ENCODE peak calls at places on chromosome 5, in ten cellular contexts. E, M, N, F, G, L, A, K, S and B are unnamed samples. For H3K4me1, the result is how much of the 10 kb centered on the place peaks cover.

GRCh38 chr5:95959964-95960801 is 1.5 kb downstream of the ELL2 start:
- DNase-seq in G (no peak), N (peak), M (no peak), A (no peak), L (peak), E (peak), F (no peak), K (no peak), S (peak), B (no peak)

GRCh38 chr5:112109331-112109993 is 309.6 kb downstream of the EPB41L4A start:
- DNase-seq in A (peak), K (peak), M (peak), E (no peak), S (peak), L (peak), N (peak), G (no peak), F (no peak), B (no peak)

GRCh38 chr5:163459465-163459887 is 426 bp downstream of the NUDCD2 start:
- DNase-seq in K (no peak), L (no peak), A (peak), N (no peak), S (no peak), G (no peak), F (no peak), M (no peak), E (no peak), B (no peak)

GRCh38 chr5:163915481-163915961 is 410.1 kb downstream of the MAT2B start:
- DNase-seq in N (peak), A (peak), G (no peak), F (no peak), L (peak), S (no peak), E (no peak), M (no peak), K (peak), B (no peak)

GRCh38 chr5:60334281-60334713 is 365.7 kb downstream of the DEPDC1B start:
- DNase-seq in E (no peak), N (peak), G (no peak), S (no peak), F (no peak), L (no peak), A (no peak), M (no peak), K (no peak), B (peak)

GRCh38 chr5:135508496-135509005 is 27.2 kb downstream of the NEUROG1 start:
- DNase-seq in M (no peak), A (peak), E (no peak), L (no peak), N (no peak), G (no peak), K (no peak), S (no peak), F (no peak), B (no peak)

GRCh38 chr5:11363779-11364178 is 540.5 kb downstream of the CTNND2 start:
- DNase-seq in N (no peak), K (no peak), G (no peak), E (no peak), S (no peak), L (no peak), F (no peak), A (no peak), M (no peak), B (no peak)

GRCh38 chr5:59608745-59609144 is 284.8 kb downstream of the PDE4D start:
- DNase-seq in L (no peak), A (no peak), E (no peak), G (no peak), S (no peak), M (no peak), N (peak), F (no peak), K (no peak), B (no peak)

GRCh38 chr5:35776757-35777156 is 79.9 kb upstream of the IL7R start:
- DNase-seq in K (no peak), G (no peak), N (peak), M (no peak), L (no peak), F (no peak), S (no peak), A (no peak), E (no peak), B (no peak)

GRCh38 chr5:68478306-68479091 is 262.9 kb downstream of the PIK3R1 start:
- DNase-seq in F (no peak), M (no peak), K (no peak), G (no peak), L (no peak), E (no peak), A (no peak), N (peak), S (no peak), B (no peak)

GRCh38 chr5:68482199-68482598 is 266.6 kb downstream of the PIK3R1 start:
- DNase-seq in A (no peak), K (peak), N (no peak), F (no peak), S (no peak), G (no peak), E (no peak), L (no peak), M (no peak), B (no peak)

GRCh38 chr5:68476854-68477253 is 261.3 kb downstream of the PIK3R1 start:
- DNase-seq in F (no peak), G (no peak), K (peak), M (no peak), N (no peak), S (no peak), L (no peak), E (no peak), A (peak), B (no peak)

GRCh38 chr5:68480385-68480940 is 264.9 kb downstream of the PIK3R1 start:
- DNase-seq in M (no peak), S (no peak), N (no peak), K (peak), E (no peak), F (no peak), G (no peak), L (no peak), A (no peak), B (no peak)

GRCh38 chr5:68479524-68479923 is 264.0 kb downstream of the PIK3R1 start:
- DNase-seq in S (no peak), L (no peak), M (no peak), F (no peak), E (no peak), N (no peak), G (peak), K (no peak), A (no peak), B (no peak)
- H3K27ac ChIP-seq in S (no peak), L (no peak), M (no peak), F (no peak), E (no peak), N (no peak), G (peak), K (no peak), A (no peak), B (peak)

GRCh38 chr5:56850423-56850822 is 35.1 kb downstream of the MAP3K1 start:
- DNase-seq in F (no peak), G (no peak), N (no peak), E (no peak), M (no peak), A (no peak), L (no peak), K (no peak), S (no peak), B (no peak)

GRCh38 chr5:56851258-56851941 is 36.1 kb downstream of the MAP3K1 start:
- DNase-seq in S (no peak), N (peak), E (no peak), M (no peak), K (no peak), F (no peak), A (no peak), G (no peak), L (no peak), B (no peak)

GRCh38 chr5:56852228-56853000 is 37.1 kb downstream of the MAP3K1 start:
- DNase-seq in F (no peak), G (no peak), K (no peak), S (no peak), M (no peak), E (no peak), L (no peak), A (no peak), N (peak), B (no peak)

GRCh38 chr5:56848206-56848605 is 32.9 kb downstream of the MAP3K1 start:
- DNase-seq in S (no peak), L (no peak), K (no peak), E (no peak), G (no peak), A (no peak), N (no peak), M (no peak), F (no peak), B (no peak)

DNA sequence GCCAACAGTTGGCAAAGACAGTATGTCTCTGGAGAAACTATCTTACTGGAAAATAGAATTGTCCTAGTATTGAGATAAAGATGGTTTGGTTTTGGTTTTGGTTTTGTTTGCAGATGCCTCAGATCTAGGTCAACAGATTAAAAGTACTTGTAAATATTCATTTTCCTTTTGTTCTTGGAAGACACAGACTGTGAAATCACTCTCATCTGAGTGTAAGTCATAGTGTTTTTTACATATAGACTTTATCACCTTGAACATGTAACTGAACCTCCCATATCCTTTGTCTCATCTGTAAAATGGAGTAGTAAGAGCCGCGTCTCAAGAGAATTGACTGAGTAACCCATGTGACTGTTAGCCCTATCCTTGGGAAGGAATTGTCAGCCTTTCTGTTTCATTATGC is 34.3 kb downstream of the MAP3K1 start:
- DNase-seq in M (no peak), G (no peak), A (no peak), N (no peak), L (no peak), F (no peak), K (no peak), S (no peak), E (no peak), B (no peak)
- H3K4me1 ChIP-seq in M (under half), G (half or more), A (under half), N (under half), L (half or more), F (under half), K (under half), S (under half), E (half or more), B (under half)

GRCh38 chr5:141969783-141970741 is 1.2 kb downstream of the RNF14 start:
- DNase-seq in M (no peak), F (no peak), L (no peak), G (no peak), N (peak), K (peak), A (peak), S (no peak), E (no peak), B (no peak)
- H3K27ac ChIP-seq in M (peak), F (no peak), L (peak), G (peak), N (peak), K (peak), A (peak), S (peak), E (peak), B (peak)

GRCh38 chr5:1654786-1655495 is 131.2 kb upstream of the LPCAT1 start:
- DNase-seq in A (no peak), N (no peak), K (no peak), L (peak), M (no peak), S (no peak), F (no peak), E (peak), G (peak), B (peak)

GRCh38 chr5:1657161-1657741 is 133.5 kb upstream of the LPCAT1 start:
- DNase-seq in E (peak), A (no peak), G (peak), K (no peak), N (no peak), S (no peak), M (no peak), F (no peak), L (peak), B (peak)

GRCh38 chr5:1655496-1656270 is 131.9 kb upstream of the LPCAT1 start:
- DNase-seq in F (no peak), N (no peak), M (no peak), A (no peak), S (no peak), L (peak), G (peak), K (no peak), E (peak), B (no peak)

GRCh38 chr5:1658665-1659064 is 134.9 kb upstream of the LPCAT1 start:
- DNase-seq in K (no peak), A (no peak), F (no peak), N (no peak), L (peak), S (no peak), G (no peak), M (no peak), E (no peak), B (no peak)

DNA sequence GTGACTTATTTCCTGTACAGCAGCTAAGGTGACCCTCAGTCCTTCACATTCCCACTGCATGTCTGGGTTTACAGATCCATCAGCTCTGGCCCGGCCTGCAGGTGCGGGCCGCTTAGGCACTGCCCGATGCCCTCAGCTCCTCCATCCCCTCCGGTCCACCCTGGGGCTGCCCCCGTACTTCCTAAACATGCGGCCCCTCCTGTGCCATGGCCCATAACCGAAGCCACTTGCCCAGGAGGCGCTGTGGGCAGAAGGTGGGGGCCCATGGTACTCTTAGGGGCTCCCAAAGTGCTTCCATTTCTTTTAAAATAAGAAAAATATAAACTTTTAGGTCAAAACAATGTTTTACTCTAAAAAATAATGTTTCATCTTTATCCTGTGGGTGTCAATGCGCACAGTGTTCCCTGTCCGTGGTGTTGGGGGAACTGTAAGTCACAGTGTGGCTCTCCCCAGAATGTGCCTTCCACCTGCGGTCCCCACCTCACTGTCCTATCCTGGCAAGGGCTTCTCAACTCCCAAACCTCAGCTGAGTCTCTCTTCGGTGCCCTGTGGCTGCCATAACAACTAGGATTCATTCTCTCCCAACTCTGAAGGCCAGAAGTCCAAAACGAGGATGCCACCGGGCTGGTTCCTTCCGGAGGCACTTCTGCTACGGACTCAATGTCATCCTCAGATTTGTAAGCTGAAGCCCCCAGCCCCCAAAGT is 132.7 kb upstream of the LPCAT1 start:
- DNase-seq in M (no peak), E (peak), A (no peak), G (peak), S (no peak), N (no peak), K (no peak), F (no peak), L (peak), B (no peak)
- H3K4me1 ChIP-seq in M (under half), E (under half), A (under half), G (under half), S (under half), N (under half), K (under half), F (under half), L (under half), B (under half)

DNA sequence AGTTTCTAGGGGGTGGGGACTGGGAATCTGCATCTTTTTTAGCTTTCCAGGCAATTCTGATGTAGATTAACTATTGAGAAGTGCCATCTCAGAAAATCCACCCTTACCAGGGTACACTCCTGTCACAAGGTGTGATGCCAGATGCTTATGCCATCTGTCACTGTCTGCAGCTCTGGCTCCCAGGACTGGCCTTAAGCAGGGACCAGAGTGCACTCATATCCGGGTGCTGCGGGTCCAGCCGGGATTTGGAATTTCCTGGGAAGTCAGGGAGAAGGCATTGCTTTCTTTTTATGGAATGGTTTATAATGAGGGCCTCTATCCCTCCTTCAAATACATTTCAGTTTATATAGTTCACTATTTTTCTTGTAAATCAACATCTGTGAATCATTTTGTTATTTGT is 92.6 kb downstream of the TMEM174 start:
- DNase-seq in S (no peak), L (no peak), G (no peak), F (no peak), E (no peak), A (no peak), N (no peak), K (no peak), M (no peak), B (no peak)
- H3K27ac ChIP-seq in S (no peak), L (no peak), G (no peak), F (no peak), E (no peak), A (no peak), N (no peak), K (no peak), M (no peak), B (peak)

DNA sequence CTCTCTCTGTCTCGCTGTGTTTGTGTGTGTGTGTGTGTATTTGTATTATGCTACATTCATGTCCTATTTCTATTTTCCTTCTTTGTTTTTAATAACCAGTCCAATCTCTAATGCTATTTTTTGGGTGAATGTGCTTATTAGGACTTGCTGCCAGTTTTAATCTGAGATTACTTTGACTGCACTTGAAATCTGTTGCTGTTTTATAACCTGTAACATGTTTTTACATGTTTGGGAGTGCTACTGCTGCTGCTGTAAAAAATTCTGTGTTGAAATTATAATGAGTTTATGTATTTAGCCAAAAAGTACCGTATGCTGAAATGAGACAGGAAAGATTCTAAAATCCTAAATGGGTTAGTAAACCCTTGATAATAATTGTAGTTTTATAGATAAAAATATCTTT is 104.7 kb upstream of the SSBP2 start:
- DNase-seq in K (no peak), L (no peak), G (no peak), A (no peak), E (no peak), F (no peak), N (no peak), M (no peak), S (no peak), B (no peak)
- H3K4me1 ChIP-seq in K (under half), L (under half), G (half or more), A (half or more), E (under half), F (under half), N (under half), M (under half), S (under half), B (under half)

DNA sequence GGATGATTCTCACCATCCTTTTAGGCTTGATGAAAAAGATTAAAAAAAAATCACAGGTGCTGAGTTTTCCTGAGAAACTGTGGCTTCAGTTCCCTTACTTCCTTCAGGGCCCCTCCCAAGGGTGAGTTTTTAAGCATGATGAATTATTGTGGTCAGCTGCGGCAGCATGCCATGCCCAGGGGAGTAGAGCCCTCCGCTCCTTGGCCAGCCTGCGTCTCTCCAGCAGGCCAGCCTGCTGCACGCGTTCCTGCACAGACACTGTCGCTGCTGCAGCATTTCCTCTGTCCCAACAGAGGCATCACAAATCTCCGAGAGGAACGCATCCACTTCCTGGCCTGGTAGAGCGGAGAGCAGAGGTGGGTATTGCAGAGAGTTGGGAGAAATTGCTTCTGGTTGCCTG is 26.0 kb upstream of the GLRA1 start:
- DNase-seq in S (no peak), N (no peak), F (no peak), L (no peak), M (no peak), K (no peak), A (no peak), G (no peak), E (no peak), B (no peak)
- H3K27ac ChIP-seq in S (no peak), N (no peak), F (no peak), L (no peak), M (no peak), K (no peak), A (no peak), G (no peak), E (no peak), B (no peak)

DNA sequence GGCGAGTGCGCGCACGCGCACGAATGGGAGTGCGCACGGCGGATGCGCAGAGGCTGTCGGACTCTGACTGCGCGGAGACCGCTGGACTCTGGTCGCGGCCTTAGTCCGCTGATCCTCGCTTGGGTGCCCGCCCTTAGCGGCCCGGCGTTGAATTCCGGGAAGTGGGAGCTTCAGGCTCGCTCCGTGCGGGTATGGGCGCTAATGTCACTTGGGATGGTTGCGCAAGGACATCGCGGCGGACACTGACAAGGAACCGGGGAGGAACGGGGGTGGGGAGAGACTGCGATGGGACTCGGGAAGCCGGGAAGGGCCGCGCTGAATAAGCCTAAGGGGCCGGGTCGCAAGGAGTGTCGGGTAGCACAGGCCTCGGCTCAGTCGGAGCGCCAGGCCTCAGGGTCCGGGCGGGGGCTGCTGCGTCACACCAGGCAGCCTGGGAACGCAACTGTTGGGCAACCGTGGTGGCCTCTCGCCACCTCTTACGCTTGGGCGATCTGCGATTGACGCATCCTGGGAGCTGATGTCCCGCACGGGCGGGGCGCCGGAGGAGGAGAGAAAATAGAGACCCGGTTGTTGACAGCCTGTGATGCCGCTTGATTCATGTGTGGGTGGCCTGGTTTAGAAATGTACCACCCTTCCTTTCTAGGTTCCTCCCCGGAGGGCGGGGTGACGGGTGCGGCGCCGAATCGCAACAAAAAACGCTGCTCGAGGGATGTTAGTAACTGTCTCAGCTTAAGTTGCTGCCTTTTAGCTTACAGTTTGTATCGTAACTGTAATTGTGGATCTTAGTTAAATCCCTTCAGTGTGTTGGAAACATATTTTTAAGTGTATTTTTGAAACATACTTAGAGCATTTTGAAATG is 545 bp upstream of the CHD1 start:
- DNase-seq in A (peak), N (peak), L (peak), K (peak), S (peak), E (peak), G (peak), F (peak), M (peak), B (peak)
- H3K4me1 ChIP-seq in A (under half), N (under half), L (under half), K (under half), S (under half), E (half or more), G (half or more), F (under half), M (under half), B (under half)

DNA sequence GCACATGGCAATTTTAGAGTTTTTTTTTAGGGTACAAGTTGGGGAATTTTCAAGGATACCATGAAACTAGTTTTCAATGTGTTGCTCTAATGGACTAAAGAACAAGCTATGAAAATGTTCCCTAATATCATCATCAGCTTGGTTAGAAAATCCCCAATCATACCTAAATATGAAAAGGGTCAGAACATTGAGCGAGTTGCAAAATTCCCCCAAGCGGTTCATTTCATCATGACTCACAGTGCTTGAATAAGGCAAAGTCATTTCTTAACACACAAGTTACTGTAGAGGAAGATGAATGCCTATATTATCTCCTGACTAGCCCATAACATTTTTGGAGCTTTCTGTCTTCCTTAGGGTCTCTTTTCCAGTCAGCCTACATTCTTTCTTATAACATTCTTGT is 62.7 kb downstream of the ST8SIA4 start:
- DNase-seq in M (peak), L (no peak), E (no peak), K (peak), G (no peak), S (no peak), F (no peak), N (peak), A (no peak), B (no peak)
- H3K27ac ChIP-seq in M (no peak), L (no peak), E (no peak), K (peak), G (peak), S (no peak), F (no peak), N (no peak), A (no peak), B (no peak)